ENCODE peak calls at places on chromosomes 2 and 18, in ten cellular contexts. O, C, Z, W, U, B, E, X, P and H are unnamed samples. For H3K4me1 and H3K27me3, the result is how much of the 10 kb centered on the place peaks cover.

GRCh38 chr2:215921884-215922283 is 91.5 kb downstream of the MREG start:
- DNase-seq in B (no peak), Z (no peak), U (no peak), W (no peak), P (peak), E (peak), O (no peak), C (no peak), X (no peak), H (peak)

GRCh38 chr2:158931577-158931976 is 36.9 kb upstream of the TANC1 start:
- DNase-seq in B (no peak), U (no peak), O (no peak), P (peak), W (no peak), X (no peak), E (peak), Z (no peak), C (no peak), H (no peak)

GRCh38 chr2:7845332-7845731 is 836.5 kb upstream of the ID2 start:
- DNase-seq in W (no peak), X (no peak), Z (no peak), C (no peak), O (no peak), P (peak), B (no peak), E (peak), U (no peak), H (no peak)

GRCh38 chr2:195018462-195018861 is 638.6 kb upstream of the SLC39A10 start:
- DNase-seq in U (no peak), C (no peak), W (no peak), B (no peak), X (no peak), P (no peak), O (no peak), E (no peak), Z (no peak), H (no peak)

GRCh38 chr2:201964011-201964410 is 69.6 kb upstream of the FZD7 start:
- DNase-seq in C (no peak), U (no peak), Z (no peak), P (no peak), O (no peak), E (no peak), X (no peak), W (no peak), B (no peak), H (no peak)

GRCh38 chr2:128477891-128478290 is 159.2 kb upstream of the HS6ST1 start:
- DNase-seq in B (no peak), C (no peak), O (no peak), W (no peak), E (no peak), X (no peak), Z (no peak), P (no peak), U (no peak), H (no peak)

GRCh38 chr2:195498176-195498575 is 158.8 kb upstream of the SLC39A10 start:
- DNase-seq in C (peak), P (peak), X (no peak), O (peak), E (peak), B (no peak), W (peak), Z (no peak), U (no peak), H (no peak)

GRCh38 chr2:66957198-66957597 is 439.9 kb upstream of the ETAA1 start:
- DNase-seq in C (no peak), E (no peak), B (no peak), Z (no peak), U (no peak), X (no peak), O (no peak), P (no peak), W (no peak), H (no peak)

GRCh38 chr2:236169151-236169721 is 1.1 kb upstream of the GBX2 start:
- DNase-seq in Z (no peak), W (no peak), O (no peak), P (no peak), E (no peak), C (no peak), X (no peak), B (no peak), U (no peak), H (peak)

GRCh38 chr2:205687018-205687956 is 5.0 kb downstream of the NRP2 start:
- DNase-seq in B (no peak), Z (peak), E (no peak), W (no peak), X (peak), O (no peak), U (no peak), P (no peak), C (no peak), H (no peak)

GRCh38 chr18:13376841-13377351 is 158.3 kb downstream of the LDLRAD4 start:
- DNase-seq in E (no peak), B (no peak), O (peak), U (no peak), Z (no peak), X (no peak), W (peak), C (no peak), P (no peak), H (no peak)

GRCh38 chr18:62324917-62325805 is at the start of gene TNFRSF11A:
- DNase-seq in P (peak), E (peak), Z (no peak), C (no peak), X (peak), W (peak), B (peak), O (peak), U (no peak), H (no peak)

GRCh38 chr2:137910641-137911040 is 53.6 kb upstream of the HNMT start:
- DNase-seq in B (no peak), U (no peak), C (no peak), E (peak), Z (no peak), X (no peak), W (no peak), O (no peak), P (peak), H (no peak)

GRCh38 chr2:83462881-83463280 is 996.2 kb downstream of the SUCLG1 start:
- DNase-seq in W (no peak), C (no peak), P (no peak), U (no peak), E (no peak), Z (no peak), B (no peak), O (no peak), X (no peak), H (no peak)

GRCh38 chr2:54568876-54569298 is 112.8 kb downstream of the SPTBN1 start:
- DNase-seq in U (no peak), Z (no peak), B (no peak), E (no peak), W (no peak), O (no peak), P (no peak), C (no peak), X (no peak), H (no peak)

GRCh38 chr2:54570925-54571694 is 115.0 kb downstream of the SPTBN1 start:
- DNase-seq in C (no peak), W (peak), U (peak), X (no peak), B (peak), Z (no peak), P (peak), O (peak), E (peak), H (no peak)

GRCh38 chr2:54569745-54570296 is 113.7 kb downstream of the SPTBN1 start:
- DNase-seq in Z (no peak), B (no peak), W (no peak), C (no peak), P (no peak), E (peak), X (no peak), U (no peak), O (peak), H (no peak)

GRCh38 chr2:54572262-54572635 is 116.1 kb downstream of the SPTBN1 start:
- DNase-seq in P (peak), Z (no peak), W (no peak), U (no peak), E (peak), O (peak), X (no peak), B (no peak), C (no peak), H (no peak)

GRCh38 chr2:54570321-54570881 is 114.3 kb downstream of the SPTBN1 start:
- DNase-seq in Z (no peak), O (no peak), C (no peak), B (no peak), E (no peak), P (no peak), X (no peak), W (no peak), U (no peak), H (no peak)
- H3K4me1 ChIP-seq in Z (under half), O (half or more), C (half or more), B (half or more), E (half or more), P (half or more), X (half or more), W (half or more), U (half or more), H (under half)

GRCh38 chr2:72533767-72534166 is 292.1 kb downstream of the EXOC6B start:
- DNase-seq in C (no peak), E (peak), P (peak), B (no peak), Z (no peak), U (no peak), X (no peak), O (no peak), W (no peak), H (no peak)
- H3K27ac ChIP-seq in C (no peak), E (no peak), P (no peak), B (no peak), Z (no peak), U (no peak), X (no peak), O (no peak), W (no peak), H (no peak)

DNA sequence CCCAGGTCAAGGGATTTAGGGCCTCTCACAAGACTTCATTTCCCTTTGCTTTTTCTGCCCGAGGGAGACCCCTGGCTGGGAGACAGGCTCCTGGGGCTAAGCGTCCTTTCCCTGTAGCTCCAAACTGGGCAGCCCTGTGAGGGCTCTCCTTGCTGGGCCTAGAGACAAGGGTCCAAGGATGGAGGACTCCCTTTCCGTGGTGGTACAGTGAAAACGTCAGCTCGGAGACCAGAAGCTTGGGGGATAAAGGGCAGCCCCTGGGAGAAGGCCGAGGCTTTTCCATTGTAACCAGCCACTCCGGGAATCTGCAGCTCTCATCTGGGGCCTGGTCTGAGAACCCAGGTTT is 2.3 kb downstream of the SIX2 start:
- DNase-seq in B (no peak), X (no peak), U (no peak), O (no peak), E (no peak), P (no peak), C (no peak), W (no peak), Z (no peak), H (no peak)
- H3K27me3 ChIP-seq in B (half or more), X (half or more), U (under half), O (under half), E (under half), P (under half), C (under half), W (under half), Z (under half), H (under half)

DNA sequence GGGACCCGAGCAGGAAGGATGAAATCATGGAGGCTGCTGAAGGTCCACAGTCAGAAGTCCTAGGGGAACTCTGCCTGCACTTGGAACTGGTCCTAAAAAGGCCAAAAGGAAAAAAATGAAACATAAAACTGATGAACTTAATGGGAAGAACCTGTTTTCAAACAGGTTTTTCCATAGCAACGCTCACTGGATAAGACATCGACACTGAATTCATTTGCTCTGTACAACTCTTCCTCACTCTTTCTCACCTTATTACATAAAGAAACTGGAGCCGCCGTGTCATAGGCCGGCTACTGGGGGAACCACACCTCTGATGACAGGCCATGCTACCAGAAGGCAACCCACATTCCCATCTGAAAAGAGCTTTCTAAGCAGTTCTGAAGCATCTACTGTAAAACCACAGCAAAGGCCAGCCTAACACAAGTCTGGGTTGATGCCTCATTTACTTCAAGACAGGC is 83.6 kb downstream of the FARSB start:
- DNase-seq in P (no peak), Z (no peak), X (no peak), U (no peak), W (no peak), B (no peak), E (peak), C (no peak), O (no peak), H (no peak)
- H3K4me1 ChIP-seq in P (under half), Z (under half), X (under half), U (under half), W (under half), B (under half), E (half or more), C (under half), O (under half), H (under half)

GRCh38 chr2:241867776-241868420 is 1.6 kb upstream of the RTP5 start:
- DNase-seq in C (no peak), P (peak), X (no peak), W (no peak), Z (no peak), O (peak), E (no peak), U (no peak), B (peak), H (no peak)
- H3K27ac ChIP-seq in C (no peak), P (no peak), X (no peak), W (peak), Z (no peak), O (peak), E (no peak), U (no peak), B (no peak), H (no peak)

GRCh38 chr2:239468491-239469017 is 67.7 kb upstream of the HDAC4 start:
- DNase-seq in Z (no peak), W (no peak), P (no peak), E (no peak), C (no peak), B (no peak), U (peak), X (peak), O (no peak), H (no peak)

GRCh38 chr2:239467956-239468490 is 67.2 kb upstream of the HDAC4 start:
- DNase-seq in X (no peak), C (no peak), P (no peak), O (no peak), Z (no peak), E (no peak), U (peak), W (no peak), B (no peak), H (peak)

GRCh38 chr2:239466046-239466754 is 65.4 kb upstream of the HDAC4 start:
- DNase-seq in B (no peak), E (no peak), O (no peak), C (no peak), X (peak), W (no peak), P (peak), U (peak), Z (no peak), H (peak)

GRCh38 chr2:239466755-239467271 is 66.0 kb upstream of the HDAC4 start:
- DNase-seq in X (peak), O (no peak), U (peak), W (no peak), C (no peak), Z (no peak), B (no peak), P (no peak), E (no peak), H (peak)

DNA sequence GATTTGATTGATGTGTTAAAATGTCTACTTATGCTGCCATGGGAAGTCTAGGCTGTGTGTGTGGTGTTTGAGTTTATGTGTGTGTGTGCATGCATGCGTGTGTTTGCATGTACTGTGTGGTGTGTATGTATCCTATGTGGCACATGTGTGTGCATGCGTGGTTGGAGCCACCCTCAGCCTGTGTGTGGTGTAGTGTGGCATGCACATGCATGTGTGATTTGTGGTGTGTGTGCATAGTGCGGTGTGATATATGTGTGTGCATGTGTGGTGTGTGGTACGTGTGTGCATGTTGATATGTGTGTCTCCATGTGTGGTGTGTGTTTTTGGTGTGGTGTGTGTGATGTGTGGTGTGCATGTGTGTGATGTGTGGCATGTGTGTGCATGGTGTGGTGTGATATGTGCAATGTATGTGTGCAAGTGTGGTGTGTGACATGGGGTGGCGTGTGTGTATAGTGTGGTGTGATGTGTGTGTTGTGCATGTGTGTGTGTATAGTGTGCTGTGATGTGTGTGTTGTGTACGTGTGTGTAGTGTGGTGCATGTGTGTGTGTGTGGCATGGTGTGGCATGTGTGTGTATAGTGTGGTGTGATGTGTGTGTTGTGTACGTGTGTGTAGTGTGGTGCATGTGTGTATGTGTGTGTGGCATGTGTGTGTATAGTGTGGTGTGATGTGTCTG is 66.6 kb upstream of the HDAC4 start:
- DNase-seq in P (no peak), Z (no peak), X (no peak), E (no peak), W (no peak), B (no peak), U (peak), O (no peak), C (no peak), H (no peak)
- H3K27me3 ChIP-seq in P (under half), Z (under half), X (under half), E (under half), W (under half), B (under half), U (under half), O (under half), C (under half), H (under half)

GRCh38 chr18:35458677-35459441 is 38.9 kb downstream of the INO80C start:
- DNase-seq in O (no peak), W (no peak), P (peak), U (no peak), E (peak), X (peak), B (peak), Z (no peak), C (no peak), H (no peak)
- H3K4me1 ChIP-seq in O (under half), W (under half), P (under half), U (half or more), E (half or more), X (under half), B (half or more), Z (under half), C (under half), H (under half)

DNA sequence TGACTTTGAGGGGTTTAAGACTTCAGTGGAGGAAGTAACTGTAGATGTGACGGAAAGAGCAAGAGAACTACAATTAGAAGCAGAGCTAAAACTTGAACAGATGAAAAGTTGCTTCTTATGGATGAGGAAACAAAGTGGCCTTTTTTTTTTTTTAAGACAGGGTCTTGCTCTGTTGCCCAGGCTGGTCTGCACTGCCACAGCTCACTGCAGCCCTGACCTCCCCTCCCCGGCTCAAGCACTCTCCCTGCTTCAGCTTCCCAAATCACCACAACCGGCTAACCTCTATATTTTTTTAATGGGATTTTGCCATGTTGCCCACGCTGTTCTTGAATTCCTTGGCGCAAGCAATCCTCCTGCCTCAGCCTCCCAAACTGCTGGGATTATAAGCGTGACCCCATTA is 3.2 kb downstream of the MAP3K2 start:
- DNase-seq in O (no peak), X (no peak), U (no peak), P (no peak), Z (no peak), B (no peak), W (no peak), C (no peak), E (no peak), H (no peak)
- H3K27ac ChIP-seq in O (no peak), X (no peak), U (no peak), P (no peak), Z (no peak), B (peak), W (no peak), C (no peak), E (no peak), H (no peak)

GRCh38 chr18:45168883-45169585 is 446.2 kb upstream of the SLC14A2 start:
- DNase-seq in P (peak), W (no peak), E (peak), X (no peak), B (no peak), Z (no peak), U (peak), C (no peak), O (no peak), H (no peak)
- H3K27me3 ChIP-seq in P (under half), W (under half), E (under half), X (under half), B (under half), Z (under half), U (under half), C (under half), O (under half), H (under half)

GRCh38 chr2:150482667-150483260 is 4.7 kb downstream of the RND3 start:
- DNase-seq in U (no peak), E (peak), P (no peak), X (no peak), Z (no peak), C (no peak), O (no peak), B (no peak), W (no peak), H (no peak)
- H3K4me1 ChIP-seq in U (half or more), E (half or more), P (half or more), X (under half), Z (under half), C (under half), O (under half), B (half or more), W (under half), H (under half)